ENCODE peak calls at places on chromosome 21, in eight cellular contexts. One of them, this sample, is unnamed.

GRCh38 chr21:27363719-27364479 is 397.0 kb upstream of the ADAMTS5 start:
- DNase-seq in stomach: no peak
- DNase-seq in adrenal gland: no peak
- DNase-seq in body of pancreas: no peak
- DNase-seq in spleen: no peak
- DNase-seq in prostate gland: no peak
- DNase-seq in A549: no peak
- DNase-seq in endothelial cell of umbilical vein: no peak
- DNase-seq in this sample: no peak

GRCh38 chr21:45075606-45076244 is 1.3 kb downstream of the ADARB1 start:
- DNase-seq in stomach: no peak
- DNase-seq in adrenal gland: no peak
- DNase-seq in body of pancreas: no peak
- DNase-seq in spleen: no peak
- DNase-seq in prostate gland: no peak
- DNase-seq in A549: no peak
- DNase-seq in endothelial cell of umbilical vein: peak; percentile 25
- DNase-seq in this sample: no peak

GRCh38 chr21:31872452-31873274 is at the start of gene HUNK:
- DNase-seq in stomach: no peak
- DNase-seq in adrenal gland: no peak
- DNase-seq in body of pancreas: peak; percentile 73
- DNase-seq in spleen: peak; percentile 71
- DNase-seq in prostate gland: peak; percentile 36
- DNase-seq in A549: peak; percentile 13
- DNase-seq in endothelial cell of umbilical vein: no peak
- DNase-seq in this sample: no peak

GRCh38 chr21:42037943-42038342 is 27.8 kb upstream of the ZBTB21 start:
- DNase-seq in stomach: no peak
- DNase-seq in adrenal gland: no peak
- DNase-seq in body of pancreas: no peak
- DNase-seq in spleen: peak; percentile 58
- DNase-seq in prostate gland: no peak
- DNase-seq in A549: no peak
- DNase-seq in endothelial cell of umbilical vein: no peak
- DNase-seq in this sample: no peak

GRCh38 chr21:44489962-44490361 is 34.7 kb downstream of the LRRC3 start:
- DNase-seq in stomach: no peak
- DNase-seq in adrenal gland: no peak
- DNase-seq in body of pancreas: no peak
- DNase-seq in spleen: peak; percentile 15
- DNase-seq in prostate gland: no peak
- DNase-seq in A549: no peak
- DNase-seq in endothelial cell of umbilical vein: no peak
- DNase-seq in this sample: no peak

GRCh38 chr21:33780631-33781030 is 135.0 kb downstream of the ATP5PO start:
- DNase-seq in stomach: no peak
- DNase-seq in adrenal gland: no peak
- DNase-seq in body of pancreas: no peak
- DNase-seq in spleen: no peak
- DNase-seq in prostate gland: no peak
- DNase-seq in A549: no peak
- DNase-seq in endothelial cell of umbilical vein: no peak
- DNase-seq in this sample: no peak

GRCh38 chr21:40967771-40968170 is 120.8 kb upstream of the DSCAM start:
- DNase-seq in stomach: no peak
- DNase-seq in adrenal gland: no peak
- DNase-seq in body of pancreas: no peak
- DNase-seq in spleen: no peak
- DNase-seq in prostate gland: no peak
- DNase-seq in A549: no peak
- DNase-seq in endothelial cell of umbilical vein: no peak
- DNase-seq in this sample: no peak

GRCh38 chr21:33685613-33686197 is 43.4 kb downstream of the ITSN1 start:
- DNase-seq in stomach: no peak
- DNase-seq in adrenal gland: no peak
- DNase-seq in body of pancreas: no peak
- DNase-seq in spleen: no peak
- DNase-seq in prostate gland: no peak
- DNase-seq in A549: no peak
- DNase-seq in endothelial cell of umbilical vein: peak; percentile 82
- DNase-seq in this sample: no peak

GRCh38 chr21:41446571-41446970 is 20.5 kb downstream of the MX1 start:
- DNase-seq in stomach: no peak
- DNase-seq in adrenal gland: no peak
- DNase-seq in body of pancreas: no peak
- DNase-seq in spleen: no peak
- DNase-seq in prostate gland: no peak
- DNase-seq in A549: no peak
- DNase-seq in endothelial cell of umbilical vein: no peak
- DNase-seq in this sample: no peak

GRCh38 chr21:43848771-43849170 is 16.3 kb upstream of the AGPAT3 start:
- DNase-seq in stomach: no peak
- DNase-seq in adrenal gland: no peak
- DNase-seq in body of pancreas: no peak
- DNase-seq in spleen: no peak
- DNase-seq in prostate gland: no peak
- DNase-seq in A549: no peak
- DNase-seq in endothelial cell of umbilical vein: no peak
- DNase-seq in this sample: no peak

GRCh38 chr21:31354604-31355443 is 10.8 kb upstream of the TIAM1 start:
- DNase-seq in stomach: peak; percentile 55
- DNase-seq in adrenal gland: peak; percentile 74
- DNase-seq in body of pancreas: no peak
- DNase-seq in spleen: no peak
- DNase-seq in prostate gland: peak; percentile 71
- DNase-seq in A549: peak; percentile 16
- DNase-seq in endothelial cell of umbilical vein: no peak
- DNase-seq in this sample: peak; percentile 73

DNA sequence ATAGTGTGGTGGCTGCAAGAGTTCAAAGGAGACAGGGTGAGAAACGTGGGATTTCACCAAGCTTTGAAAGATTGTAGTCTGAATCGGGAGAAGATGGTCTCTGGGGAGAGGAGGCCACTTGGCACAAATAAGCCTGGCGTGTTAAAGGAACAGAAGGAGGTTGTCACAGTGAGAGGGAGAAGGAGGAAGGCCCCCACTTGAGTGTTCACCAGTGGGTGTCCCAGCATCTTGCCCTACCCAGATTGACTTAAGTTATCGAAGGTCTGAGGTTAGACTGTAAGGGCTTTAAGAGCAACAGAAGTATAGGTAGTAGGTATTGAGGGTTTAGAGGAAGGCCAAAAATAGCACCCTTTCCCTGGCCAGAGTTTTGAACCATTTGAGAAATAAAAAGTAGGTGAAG is 48.0 kb downstream of the BACH1 start:
- DNase-seq in stomach: no peak
- DNase-seq in adrenal gland: no peak
- DNase-seq in body of pancreas: no peak
- DNase-seq in spleen: no peak
- DNase-seq in prostate gland: no peak
- DNase-seq in A549: no peak
- DNase-seq in endothelial cell of umbilical vein: no peak
- DNase-seq in this sample: no peak
- TF ChIP-seq POLR2A in stomach: no peak
- TF ChIP-seq POLR2A in adrenal gland: no peak
- TF ChIP-seq POLR2A in body of pancreas: no peak
- TF ChIP-seq POLR2A in spleen: no peak
- TF ChIP-seq POLR2A in prostate gland: no peak
- TF ChIP-seq POLR2A in A549: no peak
- TF ChIP-seq POLR2A in endothelial cell of umbilical vein: no peak
- TF ChIP-seq POLR2A in this sample: no peak

GRCh38 chr21:35400233-35400939 is 351.3 kb upstream of the RUNX1 start:
- DNase-seq in stomach: no peak
- DNase-seq in adrenal gland: peak; percentile 23
- DNase-seq in body of pancreas: peak; percentile 32
- DNase-seq in spleen: no peak
- DNase-seq in prostate gland: peak; percentile 57
- DNase-seq in A549: peak; percentile 5
- DNase-seq in endothelial cell of umbilical vein: peak; percentile 73
- DNase-seq in this sample: peak; percentile 35
- TF ChIP-seq POLR2A in stomach: no peak
- TF ChIP-seq POLR2A in adrenal gland: no peak
- TF ChIP-seq POLR2A in body of pancreas: no peak
- TF ChIP-seq POLR2A in spleen: no peak
- TF ChIP-seq POLR2A in prostate gland: no peak
- TF ChIP-seq POLR2A in A549: no peak
- TF ChIP-seq POLR2A in endothelial cell of umbilical vein: no peak
- TF ChIP-seq POLR2A in this sample: no peak

DNA sequence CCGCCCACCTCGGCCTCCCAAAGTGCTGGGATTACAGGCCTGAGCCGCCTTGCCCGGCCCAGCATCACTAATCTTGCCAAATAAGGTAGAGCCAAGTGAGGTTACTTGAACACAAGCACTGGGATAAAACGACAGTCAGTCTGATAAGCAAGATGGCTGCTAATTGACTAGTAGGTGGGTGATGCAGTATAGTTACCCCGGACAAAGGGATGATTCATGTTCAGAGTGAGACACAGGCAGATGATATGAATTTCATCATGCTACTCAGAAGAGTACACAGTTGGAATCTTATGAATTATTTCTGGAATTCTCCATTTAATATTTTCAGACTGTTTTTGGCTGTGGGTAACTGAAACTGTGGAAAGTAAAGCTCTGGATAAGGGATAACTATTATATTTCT is 178.4 kb downstream of the USP25 start:
- DNase-seq in stomach: no peak
- DNase-seq in adrenal gland: no peak
- DNase-seq in body of pancreas: no peak
- DNase-seq in spleen: no peak
- DNase-seq in prostate gland: no peak
- DNase-seq in A549: no peak
- DNase-seq in endothelial cell of umbilical vein: no peak
- DNase-seq in this sample: no peak
- TF ChIP-seq POLR2A in stomach: no peak
- TF ChIP-seq POLR2A in adrenal gland: no peak
- TF ChIP-seq POLR2A in body of pancreas: no peak
- TF ChIP-seq POLR2A in spleen: no peak
- TF ChIP-seq POLR2A in prostate gland: no peak
- TF ChIP-seq POLR2A in A549: no peak
- TF ChIP-seq POLR2A in endothelial cell of umbilical vein: no peak
- TF ChIP-seq POLR2A in this sample: no peak

GRCh38 chr21:15730484-15731242 is 881 bp downstream of the USP25 start:
- DNase-seq in stomach: no peak
- DNase-seq in adrenal gland: no peak
- DNase-seq in body of pancreas: no peak
- DNase-seq in spleen: no peak
- DNase-seq in prostate gland: peak; percentile 16
- DNase-seq in A549: no peak
- DNase-seq in endothelial cell of umbilical vein: peak; percentile 56
- DNase-seq in this sample: no peak
- TF ChIP-seq POLR2A in stomach: no peak
- TF ChIP-seq POLR2A in adrenal gland: no peak
- TF ChIP-seq POLR2A in body of pancreas: no peak
- TF ChIP-seq POLR2A in spleen: no peak
- TF ChIP-seq POLR2A in prostate gland: no peak
- TF ChIP-seq POLR2A in A549: no peak
- TF ChIP-seq POLR2A in endothelial cell of umbilical vein: no peak
- TF ChIP-seq POLR2A in this sample: no peak

GRCh38 chr21:36749935-36750578 is 51.1 kb downstream of the SIM2 start:
- DNase-seq in stomach: no peak
- DNase-seq in adrenal gland: no peak
- DNase-seq in body of pancreas: no peak
- DNase-seq in spleen: peak; percentile 38
- DNase-seq in prostate gland: no peak
- DNase-seq in A549: no peak
- DNase-seq in endothelial cell of umbilical vein: no peak
- DNase-seq in this sample: no peak
- TF ChIP-seq POLR2A in stomach: no peak
- TF ChIP-seq POLR2A in adrenal gland: no peak
- TF ChIP-seq POLR2A in body of pancreas: no peak
- TF ChIP-seq POLR2A in spleen: no peak
- TF ChIP-seq POLR2A in prostate gland: no peak
- TF ChIP-seq POLR2A in A549: no peak
- TF ChIP-seq POLR2A in endothelial cell of umbilical vein: no peak
- TF ChIP-seq POLR2A in this sample: no peak

This sample was measured in H54.